ENCODE peak calls at places on chromosome 2, in ten cellular contexts. One of them, this sample, is unnamed.

GRCh38 chr2:177964892-177965291 is 107.7 kb downstream of the PDE11A start:
- DNase-seq in OCI-LY7: no peak
- DNase-seq in AG04449: no peak
- DNase-seq in choroid plexus epithelial cell: no peak
- DNase-seq in body of pancreas: no peak
- DNase-seq in CD8-positive, alpha-beta T cell: no peak
- DNase-seq in heart right ventricle: no peak
- DNase-seq in HFF-Myc: no peak
- DNase-seq in fibroblast of lung: no peak
- DNase-seq in left lung: no peak
- DNase-seq in this sample: no peak

GRCh38 chr2:227805578-227805977 is 8.1 kb upstream of the CCL20 start:
- DNase-seq in OCI-LY7: no peak
- DNase-seq in AG04449: no peak
- DNase-seq in choroid plexus epithelial cell: no peak
- DNase-seq in body of pancreas: no peak
- DNase-seq in CD8-positive, alpha-beta T cell: no peak
- DNase-seq in heart right ventricle: no peak
- DNase-seq in HFF-Myc: no peak
- DNase-seq in fibroblast of lung: no peak
- DNase-seq in left lung: no peak
- DNase-seq in this sample: no peak

GRCh38 chr2:8602809-8603208 is 79.0 kb upstream of the ID2 start:
- DNase-seq in OCI-LY7: no peak
- DNase-seq in AG04449: no peak
- DNase-seq in choroid plexus epithelial cell: no peak
- DNase-seq in body of pancreas: no peak
- DNase-seq in CD8-positive, alpha-beta T cell: no peak
- DNase-seq in heart right ventricle: no peak
- DNase-seq in HFF-Myc: no peak
- DNase-seq in fibroblast of lung: no peak
- DNase-seq in left lung: no peak
- DNase-seq in this sample: peak; percentile 59

GRCh38 chr2:75605770-75606535 is 40.6 kb upstream of the MRPL19 start:
- DNase-seq in OCI-LY7: no peak
- DNase-seq in AG04449: peak; percentile 93
- DNase-seq in choroid plexus epithelial cell: peak; percentile 95
- DNase-seq in body of pancreas: peak; percentile 65
- DNase-seq in CD8-positive, alpha-beta T cell: no peak
- DNase-seq in heart right ventricle: no peak
- DNase-seq in HFF-Myc: peak; percentile 91
- DNase-seq in fibroblast of lung: peak; percentile 85
- DNase-seq in left lung: peak; percentile 58
- DNase-seq in this sample: peak; percentile 95

GRCh38 chr2:82954868-82955267 is 1504.2 kb downstream of the SUCLG1 start:
- DNase-seq in OCI-LY7: no peak
- DNase-seq in AG04449: no peak
- DNase-seq in choroid plexus epithelial cell: no peak
- DNase-seq in body of pancreas: no peak
- DNase-seq in CD8-positive, alpha-beta T cell: no peak
- DNase-seq in heart right ventricle: no peak
- DNase-seq in HFF-Myc: no peak
- DNase-seq in fibroblast of lung: no peak
- DNase-seq in left lung: no peak
- DNase-seq in this sample: no peak

GRCh38 chr2:69628325-69629038 is 15.1 kb downstream of the AAK1 start:
- DNase-seq in OCI-LY7: no peak
- DNase-seq in AG04449: no peak
- DNase-seq in choroid plexus epithelial cell: no peak
- DNase-seq in body of pancreas: no peak
- DNase-seq in CD8-positive, alpha-beta T cell: no peak
- DNase-seq in heart right ventricle: no peak
- DNase-seq in HFF-Myc: no peak
- DNase-seq in fibroblast of lung: no peak
- DNase-seq in left lung: no peak
- DNase-seq in this sample: no peak

GRCh38 chr2:158882297-158882696 is 86.1 kb upstream of the TANC1 start:
- DNase-seq in OCI-LY7: no peak
- DNase-seq in AG04449: no peak
- DNase-seq in choroid plexus epithelial cell: no peak
- DNase-seq in body of pancreas: no peak
- DNase-seq in CD8-positive, alpha-beta T cell: no peak
- DNase-seq in heart right ventricle: no peak
- DNase-seq in HFF-Myc: no peak
- DNase-seq in fibroblast of lung: no peak
- DNase-seq in left lung: no peak
- DNase-seq in this sample: no peak

GRCh38 chr2:58571181-58571852 is 330.2 kb upstream of the FANCL start:
- DNase-seq in OCI-LY7: peak; percentile 43
- DNase-seq in AG04449: peak; percentile 9
- DNase-seq in choroid plexus epithelial cell: peak; percentile 92
- DNase-seq in body of pancreas: peak; percentile 53
- DNase-seq in CD8-positive, alpha-beta T cell: no peak
- DNase-seq in heart right ventricle: peak; percentile 10
- DNase-seq in HFF-Myc: peak; percentile 56
- DNase-seq in fibroblast of lung: peak; percentile 85
- DNase-seq in left lung: no peak
- DNase-seq in this sample: peak; percentile 87

GRCh38 chr2:111702119-111702808 is 181.7 kb downstream of the ANAPC1 start:
- DNase-seq in OCI-LY7: peak; percentile 85
- DNase-seq in AG04449: no peak
- DNase-seq in choroid plexus epithelial cell: peak; percentile 71
- DNase-seq in body of pancreas: peak; percentile 37
- DNase-seq in CD8-positive, alpha-beta T cell: peak; percentile 15
- DNase-seq in heart right ventricle: peak; percentile 66
- DNase-seq in HFF-Myc: peak; percentile 49
- DNase-seq in fibroblast of lung: peak; percentile 65
- DNase-seq in left lung: no peak
- DNase-seq in this sample: peak; percentile 58

GRCh38 chr2:44926957-44927356 is 14.5 kb upstream of the SIX3 start:
- DNase-seq in OCI-LY7: no peak
- DNase-seq in AG04449: no peak
- DNase-seq in choroid plexus epithelial cell: no peak
- DNase-seq in body of pancreas: no peak
- DNase-seq in CD8-positive, alpha-beta T cell: no peak
- DNase-seq in heart right ventricle: no peak
- DNase-seq in HFF-Myc: no peak
- DNase-seq in fibroblast of lung: no peak
- DNase-seq in left lung: no peak
- DNase-seq in this sample: no peak

GRCh38 chr2:76610451-76610850 is 899.7 kb upstream of the GCFC2 start:
- DNase-seq in OCI-LY7: no peak
- DNase-seq in AG04449: no peak
- DNase-seq in choroid plexus epithelial cell: no peak
- DNase-seq in body of pancreas: no peak
- DNase-seq in CD8-positive, alpha-beta T cell: no peak
- DNase-seq in heart right ventricle: no peak
- DNase-seq in HFF-Myc: no peak
- DNase-seq in fibroblast of lung: no peak
- DNase-seq in left lung: no peak
- DNase-seq in this sample: no peak

DNA sequence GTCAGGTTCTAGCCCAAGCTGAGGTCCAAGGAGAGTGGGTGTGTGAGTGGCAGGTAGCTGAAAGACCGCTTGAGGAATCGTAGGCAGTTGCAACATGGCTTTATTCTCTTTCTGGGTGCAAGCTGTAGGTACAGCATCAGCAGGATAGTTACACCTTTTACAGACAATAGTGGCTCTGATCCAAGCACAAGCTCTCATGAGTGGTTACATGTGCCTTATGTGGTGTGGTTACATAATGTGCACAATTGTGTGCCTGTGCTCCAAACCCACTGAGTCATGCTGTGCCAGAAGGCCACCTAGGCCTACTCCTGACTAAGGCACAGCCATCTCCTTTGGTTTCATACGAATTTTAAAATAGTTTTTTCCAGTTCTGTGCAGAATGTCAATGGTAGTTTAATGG is 227.6 kb downstream of the SATB2 start:
- DNase-seq in OCI-LY7: no peak
- DNase-seq in AG04449: no peak
- DNase-seq in choroid plexus epithelial cell: no peak
- DNase-seq in body of pancreas: no peak
- DNase-seq in CD8-positive, alpha-beta T cell: no peak
- DNase-seq in heart right ventricle: no peak
- DNase-seq in HFF-Myc: no peak
- DNase-seq in fibroblast of lung: no peak
- DNase-seq in left lung: no peak
- DNase-seq in this sample: peak; percentile 2
- H3K4me3 ChIP-seq in OCI-LY7: no peak overlapping the region
- H3K4me3 ChIP-seq in AG04449: no peak overlapping the region
- H3K4me3 ChIP-seq in choroid plexus epithelial cell: no peak overlapping the region
- H3K4me3 ChIP-seq in body of pancreas: no peak overlapping the region
- H3K4me3 ChIP-seq in CD8-positive, alpha-beta T cell: no peak overlapping the region
- H3K4me3 ChIP-seq in heart right ventricle: no peak overlapping the region
- H3K4me3 ChIP-seq in HFF-Myc: no peak overlapping the region
- H3K4me3 ChIP-seq in fibroblast of lung: no peak overlapping the region
- H3K4me3 ChIP-seq in left lung: no peak overlapping the region
- H3K4me3 ChIP-seq in this sample: no peak overlapping the region

DNA sequence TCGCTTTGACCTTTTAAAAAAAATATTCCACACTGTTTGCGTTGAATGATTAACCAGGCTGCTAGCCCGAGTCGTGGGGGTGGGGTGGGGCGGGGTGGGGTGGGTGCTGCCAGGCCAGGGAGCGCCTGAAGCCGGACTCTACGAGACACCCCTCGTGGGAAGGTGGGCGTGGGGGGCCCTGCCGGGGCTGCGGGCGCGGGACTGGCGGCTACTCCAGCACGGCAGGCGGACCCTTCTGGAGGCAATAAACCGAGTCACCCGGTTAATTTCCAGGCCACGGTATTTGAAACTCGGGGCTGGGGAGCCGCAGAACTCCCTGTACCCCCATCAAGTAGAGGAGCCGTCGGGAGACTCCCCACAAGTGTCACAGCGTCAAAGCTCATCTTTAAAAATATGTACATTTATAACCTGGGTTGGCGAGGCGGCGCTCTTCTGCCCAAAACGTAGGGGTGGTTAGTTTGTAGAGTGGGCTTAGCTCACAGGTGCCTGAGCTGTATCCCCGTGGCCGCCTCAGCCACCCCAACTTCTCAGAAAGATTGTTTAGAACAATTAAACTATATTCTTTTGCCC is 1.2 kb downstream of the B3GNT2 start:
- DNase-seq in OCI-LY7: peak; percentile 74
- DNase-seq in AG04449: no peak
- DNase-seq in choroid plexus epithelial cell: no peak
- DNase-seq in body of pancreas: peak; percentile 46
- DNase-seq in CD8-positive, alpha-beta T cell: peak; percentile 20
- DNase-seq in heart right ventricle: no peak
- DNase-seq in HFF-Myc: no peak
- DNase-seq in fibroblast of lung: no peak
- DNase-seq in left lung: no peak
- DNase-seq in this sample: peak; percentile 20
- TF ChIP-seq CTCF in OCI-LY7: peak; percentile 70
- TF ChIP-seq CTCF in AG04449: no peak
- TF ChIP-seq CTCF in choroid plexus epithelial cell: no peak
- TF ChIP-seq CTCF in body of pancreas: no peak
- TF ChIP-seq CTCF in CD8-positive, alpha-beta T cell: peak; percentile 34
- TF ChIP-seq CTCF in heart right ventricle: no peak
- TF ChIP-seq CTCF in HFF-Myc: no peak
- TF ChIP-seq CTCF in fibroblast of lung: no peak
- TF ChIP-seq CTCF in left lung: no peak
- TF ChIP-seq CTCF in this sample: no peak

DNA sequence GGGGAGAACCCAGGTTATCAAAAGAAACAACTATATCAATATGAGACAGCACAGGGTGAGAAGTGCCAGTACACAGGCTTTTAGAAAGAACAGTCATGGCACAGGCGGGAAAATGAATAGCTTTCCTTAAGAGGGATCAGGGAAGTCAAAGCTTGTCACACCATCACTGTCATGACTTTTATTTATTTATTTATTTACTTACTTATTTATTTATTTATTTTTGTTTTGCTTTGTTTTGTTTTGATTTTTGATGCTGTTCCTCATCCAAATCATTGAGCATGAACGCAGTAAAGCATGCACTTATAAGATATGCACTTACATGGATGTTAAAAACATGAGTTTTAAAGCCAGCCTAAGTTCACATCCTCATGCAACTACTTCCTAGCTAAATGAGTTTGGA is 19.3 kb upstream of the CRIM1 start:
- DNase-seq in OCI-LY7: no peak
- DNase-seq in AG04449: no peak
- DNase-seq in choroid plexus epithelial cell: no peak
- DNase-seq in body of pancreas: no peak
- DNase-seq in CD8-positive, alpha-beta T cell: no peak
- DNase-seq in heart right ventricle: no peak
- DNase-seq in HFF-Myc: no peak
- DNase-seq in fibroblast of lung: no peak
- DNase-seq in left lung: no peak
- DNase-seq in this sample: no peak
- H3K4me3 ChIP-seq in OCI-LY7: no peak overlapping the region
- H3K4me3 ChIP-seq in AG04449: no peak overlapping the region
- H3K4me3 ChIP-seq in choroid plexus epithelial cell: no peak overlapping the region
- H3K4me3 ChIP-seq in body of pancreas: no peak overlapping the region
- H3K4me3 ChIP-seq in CD8-positive, alpha-beta T cell: no peak overlapping the region
- H3K4me3 ChIP-seq in heart right ventricle: no peak overlapping the region
- H3K4me3 ChIP-seq in HFF-Myc: no peak overlapping the region
- H3K4me3 ChIP-seq in fibroblast of lung: no peak overlapping the region
- H3K4me3 ChIP-seq in left lung: no peak overlapping the region
- H3K4me3 ChIP-seq in this sample: no peak overlapping the region

GRCh38 chr2:14445670-14446069 is 186.8 kb upstream of the LRATD1 start:
- DNase-seq in OCI-LY7: no peak
- DNase-seq in AG04449: no peak
- DNase-seq in choroid plexus epithelial cell: no peak
- DNase-seq in body of pancreas: no peak
- DNase-seq in CD8-positive, alpha-beta T cell: no peak
- DNase-seq in heart right ventricle: no peak
- DNase-seq in HFF-Myc: no peak
- DNase-seq in fibroblast of lung: no peak
- DNase-seq in left lung: no peak
- DNase-seq in this sample: no peak

GRCh38 chr2:14448340-14448739 is 184.2 kb upstream of the LRATD1 start:
- DNase-seq in OCI-LY7: no peak
- DNase-seq in AG04449: no peak
- DNase-seq in choroid plexus epithelial cell: no peak
- DNase-seq in body of pancreas: no peak
- DNase-seq in CD8-positive, alpha-beta T cell: no peak
- DNase-seq in heart right ventricle: no peak
- DNase-seq in HFF-Myc: no peak
- DNase-seq in fibroblast of lung: no peak
- DNase-seq in left lung: no peak
- DNase-seq in this sample: no peak

GRCh38 chr2:14454102-14454676 is 178.3 kb upstream of the LRATD1 start:
- DNase-seq in OCI-LY7: no peak
- DNase-seq in AG04449: no peak
- DNase-seq in choroid plexus epithelial cell: no peak
- DNase-seq in body of pancreas: no peak
- DNase-seq in CD8-positive, alpha-beta T cell: no peak
- DNase-seq in heart right ventricle: no peak
- DNase-seq in HFF-Myc: no peak
- DNase-seq in fibroblast of lung: no peak
- DNase-seq in left lung: no peak
- DNase-seq in this sample: peak; percentile 6

DNA sequence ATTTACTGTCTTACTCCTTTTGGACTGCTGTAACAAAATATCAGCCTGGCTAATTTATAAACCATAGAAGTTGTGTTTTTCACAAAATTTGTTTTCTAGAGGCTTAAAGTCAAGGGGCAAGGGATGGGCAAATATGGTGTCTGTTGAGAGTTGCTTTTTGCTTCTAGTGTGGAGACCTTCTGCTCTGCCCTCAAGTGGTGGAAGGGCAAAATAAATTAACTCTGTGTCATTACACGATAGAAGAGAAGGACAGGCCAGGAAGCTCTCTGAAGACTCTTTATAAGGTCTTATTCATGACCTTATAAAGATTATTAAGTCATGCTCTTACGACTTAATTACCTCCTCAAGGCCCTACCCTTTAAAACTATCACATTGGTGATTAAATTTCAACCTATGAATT is 181.2 kb upstream of the LRATD1 start:
- DNase-seq in OCI-LY7: no peak
- DNase-seq in AG04449: no peak
- DNase-seq in choroid plexus epithelial cell: no peak
- DNase-seq in body of pancreas: no peak
- DNase-seq in CD8-positive, alpha-beta T cell: no peak
- DNase-seq in heart right ventricle: no peak
- DNase-seq in HFF-Myc: no peak
- DNase-seq in fibroblast of lung: no peak
- DNase-seq in left lung: no peak
- DNase-seq in this sample: peak; percentile 28
- TF ChIP-seq CTCF in OCI-LY7: peak; percentile 21
- TF ChIP-seq CTCF in AG04449: no peak
- TF ChIP-seq CTCF in choroid plexus epithelial cell: no peak
- TF ChIP-seq CTCF in body of pancreas: no peak
- TF ChIP-seq CTCF in CD8-positive, alpha-beta T cell: no peak
- TF ChIP-seq CTCF in heart right ventricle: no peak
- TF ChIP-seq CTCF in HFF-Myc: no peak
- TF ChIP-seq CTCF in fibroblast of lung: peak; percentile 10
- TF ChIP-seq CTCF in left lung: no peak
- TF ChIP-seq CTCF in this sample: peak; percentile 45